ENCODE peak calls at places on chromosomes 2 and 18, in four cellular contexts. L, F, N and D are unnamed samples.

GRCh38 chr2:15776629-15776919 is 163.8 kb upstream of the MYCN start:
- DNase-seq in L (no peak), F (peak), N (peak), D (no peak)

GRCh38 chr2:6578417-6578816 is 287.3 kb downstream of the CMPK2 start:
- DNase-seq in L (no peak), N (no peak), F (no peak), D (no peak)

GRCh38 chr2:229713371-229714079 is 830 bp downstream of the DNER start:
- DNase-seq in F (no peak), L (no peak), N (no peak), D (no peak)

GRCh38 chr2:68920481-68921170 is 32.1 kb downstream of the GKN2 start:
- DNase-seq in F (no peak), N (no peak), L (no peak), D (no peak)

GRCh38 chr2:187934236-187934635 is 357.4 kb upstream of the GULP1 start:
- DNase-seq in N (no peak), L (no peak), F (no peak), D (no peak)

GRCh38 chr2:9282713-9283112 is 76.1 kb downstream of the ASAP2 start:
- DNase-seq in F (no peak), L (no peak), N (no peak), D (peak)

GRCh38 chr2:37244017-37244416 is 12.6 kb downstream of the NDUFAF7 start:
- DNase-seq in F (no peak), L (no peak), N (no peak), D (no peak)

GRCh38 chr2:143264851-143265250 is 135.6 kb downstream of the ARHGAP15 start:
- DNase-seq in F (peak), L (no peak), N (no peak), D (no peak)

GRCh38 chr2:214989187-214989586 is 149.2 kb downstream of the ABCA12 start:
- DNase-seq in L (no peak), F (no peak), N (no peak), D (no peak)

GRCh38 chr18:5195656-5196055 is 1.4 kb downstream of the AKAIN1 start:
- DNase-seq in N (no peak), L (no peak), F (no peak), D (no peak)

GRCh38 chr2:20446280-20446916 is 476 bp upstream of the RHOB start:
- DNase-seq in F (no peak), N (peak), L (no peak), D (no peak)

GRCh38 chr2:59449264-59449663 is 1104.2 kb downstream of the BCL11A start:
- DNase-seq in L (peak), F (no peak), N (no peak), D (no peak)

GRCh38 chr18:6920099-6920955 is 190.8 kb downstream of the ARHGAP28 start:
- DNase-seq in L (peak), F (peak), N (peak), D (peak)

GRCh38 chr2:128302744-128303067 is 16.0 kb downstream of the HS6ST1 start:
- DNase-seq in F (no peak), L (no peak), N (no peak), D (no peak)

GRCh38 chr2:128301501-128301966 is 17.1 kb downstream of the HS6ST1 start:
- DNase-seq in L (no peak), N (no peak), F (peak), D (no peak)

GRCh38 chr2:128301021-128301420 is 17.6 kb downstream of the HS6ST1 start:
- DNase-seq in N (no peak), L (no peak), F (no peak), D (no peak)

GRCh38 chr2:128303095-128303791 is 15.4 kb downstream of the HS6ST1 start:
- DNase-seq in F (no peak), N (no peak), L (no peak), D (no peak)

GRCh38 chr2:128302011-128302743 is 16.5 kb downstream of the HS6ST1 start:
- DNase-seq in F (no peak), L (no peak), N (no peak), D (no peak)
- H3K27ac ChIP-seq in F (peak), L (no peak), N (no peak), D (peak)

GRCh38 chr2:224775638-224776037 is 59.5 kb upstream of the CCDC195 start:
- DNase-seq in F (no peak), N (peak), L (no peak), D (peak)
- H3K4me3 ChIP-seq in F (no peak), N (no peak), L (no peak), D (no peak)

DNA sequence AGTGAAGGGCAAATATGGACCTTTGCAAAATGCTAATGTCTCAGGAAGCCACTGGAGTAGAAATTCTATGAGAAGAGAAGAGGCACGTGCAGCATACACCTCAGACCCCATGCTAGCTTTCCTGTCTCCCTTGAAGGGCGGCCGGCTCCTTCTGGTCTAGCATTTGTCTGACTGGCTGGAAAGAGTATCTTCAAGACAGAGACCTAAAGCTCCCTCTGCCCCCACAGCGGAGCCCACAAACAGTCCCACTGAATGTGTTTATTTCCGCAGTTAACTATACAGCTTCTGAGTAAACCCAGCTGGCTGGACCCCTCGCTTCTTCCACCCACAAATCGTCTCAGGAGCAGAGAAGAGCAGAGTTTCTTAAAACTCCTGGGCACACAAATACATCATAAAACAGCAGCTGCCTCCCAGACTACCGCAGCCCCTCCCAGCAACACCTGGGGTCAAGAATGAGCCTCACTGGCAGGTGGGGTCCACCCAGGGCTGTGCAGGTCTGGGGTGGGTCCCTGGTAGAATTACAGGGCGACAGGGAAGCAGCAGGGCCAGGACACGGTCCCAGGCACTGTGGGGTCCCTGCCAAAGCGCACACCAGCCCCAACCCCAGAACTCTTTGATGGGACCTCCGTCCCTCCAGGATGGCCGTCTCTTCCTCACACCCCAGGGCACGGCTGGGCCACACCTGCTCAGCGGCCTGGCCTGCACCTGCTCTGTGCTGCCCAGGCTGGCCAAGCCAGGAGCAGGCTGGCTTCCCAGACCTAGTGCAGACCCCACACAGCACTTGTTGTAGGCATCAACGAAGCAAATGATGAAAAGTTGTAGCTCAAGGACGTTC is 103.8 kb downstream of the PXDN start:
- DNase-seq in N (no peak), F (no peak), L (no peak), D (peak)
- H3K27ac ChIP-seq in N (no peak), F (no peak), L (no peak), D (no peak)

GRCh38 chr2:80054339-80054675 is 250.2 kb downstream of the LRRTM1 start:
- DNase-seq in F (no peak), L (no peak), N (no peak), D (no peak)

GRCh38 chr2:80053522-80054338 is 250.8 kb downstream of the LRRTM1 start:
- DNase-seq in F (no peak), L (no peak), N (no peak), D (no peak)

GRCh38 chr2:80048296-80048695 is 256.3 kb downstream of the LRRTM1 start:
- DNase-seq in N (no peak), L (no peak), F (no peak), D (no peak)

GRCh38 chr2:80050246-80050645 is 254.3 kb downstream of the LRRTM1 start:
- DNase-seq in L (no peak), F (no peak), N (no peak), D (no peak)
- H3K4me3 ChIP-seq in L (no peak), F (no peak), N (no peak), D (no peak)

GRCh38 chr18:45197526-45197970 is 417.7 kb upstream of the SLC14A2 start:
- DNase-seq in N (no peak), L (no peak), F (no peak), D (no peak)
- H3K27ac ChIP-seq in N (no peak), L (no peak), F (no peak), D (no peak)

GRCh38 chr2:238868067-238868524 is 20.2 kb downstream of the TWIST2 start:
- DNase-seq in N (no peak), L (no peak), F (peak), D (no peak)

GRCh38 chr2:238865744-238866355 is 18.0 kb downstream of the TWIST2 start:
- DNase-seq in L (no peak), F (no peak), N (no peak), D (no peak)

GRCh38 chr2:238866656-238867277 is 18.9 kb downstream of the TWIST2 start:
- DNase-seq in L (no peak), F (no peak), N (no peak), D (no peak)

GRCh38 chr2:238869293-238870124 is 21.6 kb downstream of the TWIST2 start:
- DNase-seq in F (peak), N (no peak), L (no peak), D (no peak)

GRCh38 chr2:238868616-238869292 is 20.9 kb downstream of the TWIST2 start:
- DNase-seq in L (no peak), N (no peak), F (peak), D (no peak)
- H3K4me3 ChIP-seq in L (no peak), N (no peak), F (no peak), D (no peak)

DNA sequence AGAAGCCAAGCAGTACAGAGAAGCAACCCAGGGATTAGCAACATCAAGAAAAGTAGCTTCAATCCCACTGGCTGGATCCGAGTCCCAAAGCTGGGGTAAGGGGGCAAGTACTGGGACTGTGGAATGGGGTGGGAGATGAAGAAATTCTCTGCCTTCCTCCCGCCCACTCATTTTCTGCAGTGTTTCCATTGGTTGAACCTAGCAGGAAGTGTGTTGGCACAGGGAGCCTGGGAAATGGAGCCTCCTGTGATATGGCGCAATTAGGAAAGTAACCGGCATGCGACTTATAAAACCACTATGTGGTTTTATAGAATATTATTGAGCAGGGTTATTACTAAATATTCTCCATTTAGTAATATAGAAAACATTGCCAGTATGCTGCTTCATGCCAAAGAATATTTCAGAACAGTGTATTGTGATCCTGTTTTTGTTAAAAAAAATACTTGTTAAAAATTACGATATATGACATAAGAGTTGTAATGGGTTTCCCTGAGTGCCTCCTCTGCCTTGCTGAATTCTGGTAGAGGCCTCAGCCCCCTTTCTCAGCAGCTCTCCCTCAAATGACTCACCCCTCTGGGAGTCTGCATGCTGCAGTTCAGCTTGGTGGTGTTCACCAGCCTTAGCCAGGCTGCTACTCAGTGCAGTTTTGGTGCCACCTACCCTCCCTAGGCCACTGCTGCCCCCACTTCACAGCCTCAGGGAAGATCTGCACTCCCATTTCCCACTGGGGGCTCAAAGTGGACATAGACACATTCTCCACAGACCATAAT is 60.5 kb downstream of the HK2 start:
- DNase-seq in N (no peak), F (peak), L (no peak), D (no peak)
- H3K27ac ChIP-seq in N (no peak), F (peak), L (no peak), D (no peak)

GRCh38 chr18:51212606-51213005 is 15.1 kb upstream of the MEX3C start:
- DNase-seq in F (no peak), N (no peak), L (no peak), D (no peak)
- H3K4me3 ChIP-seq in F (no peak), N (no peak), L (no peak), D (no peak)

DNA sequence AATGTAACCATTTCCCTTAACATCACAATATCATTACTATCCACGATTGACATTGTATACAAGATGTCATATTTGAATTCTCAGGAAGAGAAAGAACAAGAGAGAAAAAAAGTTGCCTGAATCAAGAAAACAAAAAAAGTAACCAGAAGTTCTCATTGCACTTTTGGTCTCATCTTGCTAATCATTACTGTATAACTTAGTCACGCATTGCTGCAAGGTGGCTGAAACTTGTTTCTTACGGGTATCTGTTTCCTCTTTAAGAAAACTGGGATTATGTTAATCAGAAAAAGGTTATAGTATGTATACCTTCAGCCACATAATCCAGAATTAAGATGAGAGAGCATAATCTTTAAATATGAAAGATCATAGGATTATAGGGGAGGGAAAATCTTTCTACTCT is 639.7 kb upstream of the SYT4 start:
- DNase-seq in F (no peak), L (no peak), N (no peak), D (no peak)
- H3K27ac ChIP-seq in F (no peak), L (no peak), N (no peak), D (no peak)

GRCh38 chr2:138948070-138948539 is 167.9 kb upstream of the NXPH2 start:
- DNase-seq in F (peak), N (no peak), L (no peak), D (no peak)
- H3K4me3 ChIP-seq in F (no peak), N (no peak), L (no peak), D (no peak)